ENCODE peak calls at places on chromosomes 16 and 17, in four cellular contexts. S, A, X and W are unnamed samples.

GRCh38 chr17:78356163-78356713 is 3.6 kb downstream of the SOCS3 start:
- DNase-seq in S (no peak), X (peak), A (peak), W (no peak)

GRCh38 chr17:40448639-40449261 is 5.5 kb downstream of the IGFBP4 start:
- DNase-seq in X (no peak), A (peak), S (peak), W (no peak)

GRCh38 chr16:66927918-66928649 is 2.7 kb upstream of the RRAD start:
- DNase-seq in S (no peak), A (no peak), X (peak), W (no peak)

GRCh38 chr17:34703533-34703932 is 124.2 kb downstream of the TMEM132E start:
- DNase-seq in A (no peak), X (peak), S (no peak), W (peak)

GRCh38 chr16:74982303-74982702 is 2.6 kb downstream of the WDR59 start:
- DNase-seq in S (no peak), X (no peak), A (no peak), W (no peak)

GRCh38 chr16:75244844-75245758 is 6.3 kb downstream of the BCAR1 start:
- DNase-seq in A (peak), X (peak), S (peak), W (no peak)

GRCh38 chr17:18141210-18141803 is 32.8 kb downstream of the MYO15A start:
- DNase-seq in S (no peak), A (no peak), X (peak), W (no peak)

GRCh38 chr16:85902366-85903155 is 3.6 kb downstream of the IRF8 start:
- DNase-seq in A (peak), X (peak), S (no peak), W (no peak)

GRCh38 chr16:144797-145252 is 6.4 kb upstream of the NPRL3 start:
- DNase-seq in A (no peak), X (no peak), S (no peak), W (no peak)

GRCh38 chr17:17681744-17682292 is 560 bp downstream of the RAI1 start:
- DNase-seq in A (no peak), S (no peak), X (peak), W (no peak)

GRCh38 chr17:48631693-48632578 is 5.8 kb upstream of the HOXB9 start:
- DNase-seq in X (peak), S (no peak), A (no peak), W (no peak)

GRCh38 chr17:31702040-31702439 is 157.0 kb downstream of the COPRS start:
- DNase-seq in X (no peak), A (no peak), S (no peak), W (no peak)

GRCh38 chr17:55238931-55239297 is 25.8 kb upstream of the HLF start:
- DNase-seq in X (peak), S (no peak), A (no peak), W (no peak)

GRCh38 chr16:65728172-65728571 is 606.3 kb upstream of the CDH11 start:
- DNase-seq in S (no peak), X (no peak), A (no peak), W (no peak)

GRCh38 chr16:11386791-11387546 is 41.7 kb downstream of the RMI2 start:
- DNase-seq in X (no peak), A (peak), S (peak), W (no peak)

GRCh38 chr16:85173981-85174751 is 61.9 kb upstream of the CIBAR2 start:
- DNase-seq in X (no peak), A (peak), S (no peak), W (no peak)

GRCh38 chr16:82612263-82612662 is 14.5 kb upstream of the CDH13 start:
- DNase-seq in X (no peak), S (no peak), A (no peak), W (no peak)

GRCh38 chr17:27257031-27257357 is 36.9 kb upstream of the WSB1 start:
- DNase-seq in X (no peak), A (no peak), S (no peak), W (no peak)

GRCh38 chr16:68227183-68227793 is 8.6 kb downstream of the ESRP2 start:
- DNase-seq in A (peak), X (peak), S (no peak), W (no peak)

GRCh38 chr16:64345142-64345541 is 776.7 kb downstream of the CDH11 start:
- DNase-seq in S (no peak), A (no peak), X (no peak), W (no peak)

GRCh38 chr17:43844241-43844640 is 2.7 kb upstream of the CD300LG start:
- DNase-seq in S (no peak), A (no peak), X (no peak), W (no peak)

GRCh38 chr17:43839670-43840101 is 6.7 kb upstream of the MPP3 start:
- DNase-seq in X (no peak), S (no peak), A (peak), W (no peak)

GRCh38 chr17:43845772-43846171 is 1.2 kb upstream of the CD300LG start:
- DNase-seq in X (no peak), S (no peak), A (no peak), W (no peak)

GRCh38 chr17:43842975-43843325 is 4.0 kb upstream of the CD300LG start:
- DNase-seq in X (no peak), A (no peak), S (no peak), W (no peak)

DNA sequence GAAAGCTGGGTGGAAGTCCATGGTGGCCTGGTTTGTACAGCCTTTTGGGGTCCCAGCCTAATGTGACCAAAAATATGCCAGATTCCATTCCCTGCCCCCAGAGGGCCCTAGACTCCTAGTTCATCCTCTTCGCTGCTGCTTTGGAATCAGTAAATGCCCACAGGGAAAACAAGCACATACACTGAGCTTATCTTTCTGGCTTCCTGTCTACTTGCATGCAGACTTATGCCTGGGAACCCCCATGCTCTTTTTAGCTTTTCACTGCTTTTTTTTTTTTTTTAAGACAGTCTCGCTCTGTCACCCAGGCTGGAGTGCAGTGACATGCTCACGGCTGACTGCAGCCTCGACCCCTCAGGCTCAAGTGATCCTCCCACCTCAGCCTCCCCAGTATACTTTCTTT is 6.2 kb upstream of the CD300LG start:
- DNase-seq in S (no peak), X (peak), A (no peak), W (no peak)
- TF ChIP-seq CTCF in S (no peak), X (peak), A (no peak), W (peak)

GRCh38 chr17:83078378-83079339 is 750 bp upstream of the METRNL start:
- DNase-seq in S (no peak), A (no peak), X (no peak), W (no peak)

GRCh38 chr17:83074696-83075223 is 4.6 kb upstream of the METRNL start:
- DNase-seq in A (no peak), S (no peak), X (no peak), W (no peak)

GRCh38 chr17:83075270-83075880 is 4.0 kb upstream of the METRNL start:
- DNase-seq in S (no peak), X (no peak), A (no peak), W (no peak)

GRCh38 chr17:83077411-83077810 is 2.0 kb upstream of the METRNL start:
- DNase-seq in X (no peak), A (peak), S (no peak), W (no peak)

DNA sequence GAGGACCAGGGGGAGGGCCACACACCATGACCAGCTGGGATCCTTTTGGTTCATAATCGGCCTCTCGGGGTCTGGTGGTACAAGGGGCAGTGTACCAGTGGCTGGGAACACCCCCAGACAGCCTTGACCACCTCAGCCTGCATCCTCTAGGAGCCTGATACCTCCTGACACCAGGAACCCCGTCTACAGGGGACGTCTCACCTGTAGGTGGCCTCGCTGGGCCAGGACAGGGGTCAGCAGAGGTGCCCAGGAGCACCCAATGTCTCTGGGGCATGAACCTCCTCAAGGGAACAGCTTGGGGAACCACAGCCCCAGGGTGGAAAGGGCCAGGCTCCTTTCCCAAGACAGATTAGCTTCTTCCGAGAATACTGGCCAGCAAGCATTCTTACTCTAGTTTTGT is 2.5 kb upstream of the METRNL start:
- DNase-seq in A (no peak), S (no peak), X (no peak), W (no peak)
- TF ChIP-seq CTCF in A (no peak), S (peak), X (no peak), W (no peak)

GRCh38 chr16:13767215-13767614 is 152.7 kb upstream of the ERCC4 start:
- DNase-seq in S (no peak), X (no peak), A (no peak), W (no peak)
- TF ChIP-seq CTCF in S (peak), X (no peak), A (no peak), W (peak)

DNA sequence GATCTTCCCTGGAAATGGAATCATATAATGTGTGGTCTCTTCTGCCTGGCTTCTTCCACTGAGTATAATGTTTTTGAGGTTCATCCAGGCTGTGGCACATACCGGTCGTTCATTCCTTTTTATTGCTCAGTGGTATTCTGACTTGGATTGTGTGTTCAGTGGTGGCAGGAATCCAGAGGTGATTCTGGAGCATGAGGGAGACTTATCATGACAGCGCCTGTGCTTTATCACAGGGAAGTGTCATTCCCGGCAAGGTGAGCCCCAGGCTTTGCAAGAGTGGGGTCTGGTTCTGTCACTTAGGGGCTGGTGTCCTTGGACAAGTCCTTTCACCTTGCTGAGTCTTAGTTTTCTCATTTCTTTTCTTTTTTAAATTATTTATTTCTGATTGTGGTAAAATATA is 53.0 kb downstream of the IRX3 start:
- DNase-seq in S (no peak), A (no peak), X (no peak), W (no peak)
- TF ChIP-seq CTCF in S (no peak), A (no peak), X (no peak), W (no peak)

GRCh38 chr17:76453431-76453743 is 435 bp upstream of the UBE2O start:
- DNase-seq in A (no peak), X (no peak), S (no peak), W (no peak)

GRCh38 chr17:76461765-76462555 is 5.4 kb upstream of the AANAT start:
- DNase-seq in S (no peak), X (no peak), A (no peak), W (no peak)

GRCh38 chr17:76459674-76460073 is 6.7 kb upstream of the UBE2O start:
- DNase-seq in A (no peak), X (no peak), S (no peak), W (no peak)

GRCh38 chr17:76462556-76463290 is 4.7 kb upstream of the AANAT start:
- DNase-seq in A (no peak), S (no peak), X (no peak), W (no peak)

DNA sequence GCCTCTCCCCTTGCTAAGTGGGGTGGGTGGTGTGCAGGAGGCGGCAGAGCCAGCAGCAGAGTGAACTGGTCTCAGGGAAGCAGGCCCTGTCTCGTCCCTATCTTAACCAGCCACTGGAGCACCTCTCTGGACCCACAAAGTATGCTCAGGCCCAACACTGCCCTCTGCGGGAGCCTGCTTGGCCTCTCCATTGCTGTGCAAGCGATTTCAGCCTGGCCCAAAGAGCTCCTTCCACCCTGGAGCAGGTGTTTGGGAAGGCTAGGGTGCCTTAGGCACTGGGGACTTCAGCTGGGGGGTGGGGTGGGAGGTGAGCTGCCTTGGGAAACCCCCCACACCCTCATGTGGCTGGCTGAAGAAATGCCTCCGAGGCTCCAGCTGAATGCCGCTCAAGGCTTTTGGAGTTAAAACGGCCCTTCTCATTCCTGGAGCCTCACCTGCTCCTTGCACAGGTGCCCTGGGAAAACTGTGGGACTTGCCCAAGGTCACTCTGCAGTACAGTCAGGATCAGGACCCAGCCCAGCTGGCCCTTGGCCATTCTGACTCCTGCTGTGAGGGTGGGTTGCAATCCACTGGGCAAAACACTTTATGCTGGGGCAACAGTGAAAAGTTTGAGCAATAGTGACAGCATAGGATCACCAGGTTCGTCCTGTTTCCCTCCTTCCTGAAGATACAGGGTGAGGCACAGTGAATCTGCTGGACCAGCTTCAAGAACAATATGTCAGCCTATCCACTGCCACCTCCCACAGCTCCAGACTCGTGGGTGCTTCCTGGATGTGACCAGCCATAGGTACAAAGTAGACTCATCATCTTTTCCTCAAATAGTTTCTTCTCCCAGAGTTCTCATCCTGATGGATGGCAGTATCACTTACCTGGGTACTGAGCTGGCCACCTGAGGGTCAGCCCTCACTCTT is 5.9 kb upstream of the UBE2O start:
- DNase-seq in A (peak), X (peak), S (no peak), W (no peak)
- TF ChIP-seq CTCF in A (no peak), X (peak), S (no peak), W (peak)

GRCh38 chr17:68431045-68431608 is 26.2 kb downstream of the WIPI1 start:
- DNase-seq in S (peak), X (no peak), A (no peak), W (no peak)

GRCh38 chr17:68429881-68430280 is 27.4 kb downstream of the WIPI1 start:
- DNase-seq in A (no peak), S (no peak), X (no peak), W (no peak)

GRCh38 chr17:68433211-68433610 is 24.1 kb downstream of the WIPI1 start:
- DNase-seq in A (no peak), S (peak), X (no peak), W (no peak)

GRCh38 chr17:68432086-68432864 is 25.0 kb downstream of the WIPI1 start:
- DNase-seq in A (no peak), X (no peak), S (peak), W (no peak)

GRCh38 chr17:68431661-68432071 is 25.6 kb downstream of the WIPI1 start:
- DNase-seq in X (peak), A (no peak), S (peak), W (no peak)
- TF ChIP-seq CTCF in X (peak), A (no peak), S (no peak), W (peak)

GRCh38 chr17:72076678-72077030 is 44.2 kb upstream of the SOX9 start:
- DNase-seq in A (no peak), S (no peak), X (no peak), W (no peak)

GRCh38 chr17:72075995-72076677 is 44.7 kb upstream of the SOX9 start:
- DNase-seq in S (no peak), A (no peak), X (no peak), W (no peak)

GRCh38 chr17:72079700-72080099 is 41.1 kb upstream of the SOX9 start:
- DNase-seq in X (no peak), S (no peak), A (no peak), W (no peak)

GRCh38 chr17:72077326-72077960 is 43.4 kb upstream of the SOX9 start:
- DNase-seq in A (no peak), S (no peak), X (no peak), W (no peak)
- TF ChIP-seq CTCF in A (no peak), S (no peak), X (no peak), W (peak)

GRCh38 chr16:2226245-2226793 is 2.9 kb downstream of the E4F1 start:
- DNase-seq in X (no peak), S (no peak), A (peak), W (no peak)

GRCh38 chr16:2223375-2224182 is at the start of gene E4F1:
- DNase-seq in S (peak), X (peak), A (peak), W (peak)

GRCh38 chr16:2228161-2228824 is 4.9 kb downstream of the E4F1 start:
- DNase-seq in A (no peak), X (no peak), S (no peak), W (no peak)

GRCh38 chr16:2226918-2227317 is 3.5 kb downstream of the E4F1 start:
- DNase-seq in A (no peak), S (no peak), X (no peak), W (no peak)

DNA sequence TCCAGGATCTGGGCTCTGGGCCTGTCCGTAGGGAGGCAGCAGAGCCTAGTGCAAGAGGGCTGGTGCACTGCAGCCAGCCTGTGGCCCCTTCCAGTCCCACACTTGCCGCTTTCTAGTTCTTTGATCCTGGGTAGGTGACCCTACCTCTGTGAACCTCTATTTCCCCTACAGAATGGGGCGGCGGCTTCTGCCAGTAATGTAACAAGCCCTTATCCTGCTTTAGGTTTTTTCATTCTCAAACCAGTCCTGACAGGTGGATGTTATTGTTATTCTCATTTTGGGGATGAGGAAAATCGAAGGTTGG is 744 bp downstream of the E4F1 start:
- DNase-seq in A (no peak), X (peak), S (no peak), W (no peak)
- TF ChIP-seq CTCF in A (no peak), X (no peak), S (no peak), W (no peak)